ENCODE peak calls at places on chromosomes 2 and 18, in four cellular contexts. G, V, Q and B are unnamed samples.

GRCh38 chr2:182655750-182656149 is 60.3 kb upstream of the DNAJC10 start:
- DNase-seq in G (no peak), V (no peak), Q (no peak), B (no peak)

GRCh38 chr2:113203217-113203530 is 29.4 kb downstream of the PSD4 start:
- DNase-seq in G (no peak), V (no peak), Q (no peak), B (no peak)

GRCh38 chr2:207933396-207934045 is 91.8 kb downstream of the PLEKHM3 start:
- DNase-seq in G (no peak), V (no peak), Q (no peak), B (no peak)

GRCh38 chr2:69948963-69949645 is 12.3 kb downstream of the ASPRV1 start:
- DNase-seq in G (no peak), V (no peak), Q (no peak), B (no peak)

GRCh38 chr18:24185805-24186204 is 46.9 kb downstream of the CABYR start:
- DNase-seq in G (no peak), V (no peak), Q (no peak), B (peak; percentile 46)

GRCh38 chr2:162053066-162053807 is 20.8 kb downstream of the DPP4 start:
- DNase-seq in G (no peak), V (no peak), Q (no peak), B (no peak)

GRCh38 chr2:109494351-109494750 is 119.4 kb downstream of the SEPTIN10 start:
- DNase-seq in G (no peak), V (no peak), Q (no peak), B (no peak)

GRCh38 chr18:1846640-1847039 is 724.7 kb downstream of the METTL4 start:
- DNase-seq in G (no peak), V (peak; percentile 34), Q (no peak), B (peak; percentile 3)

GRCh38 chr2:24083567-24084385 is 858 bp downstream of the TP53I3 start:
- DNase-seq in G (peak; percentile 88), V (peak; percentile 90), Q (peak; percentile 79), B (peak; percentile 83)

GRCh38 chr18:75223687-75224347 is 13.2 kb downstream of the TSHZ1 start:
- DNase-seq in G (no peak), V (no peak), Q (peak; percentile 37), B (no peak)

GRCh38 chr18:48785091-48785614 is 165.6 kb downstream of the SMAD7 start:
- DNase-seq in G (no peak), V (peak; percentile 95), Q (no peak), B (no peak)

GRCh38 chr18:45024357-45025107 is 343.8 kb downstream of the SETBP1 start:
- DNase-seq in G (no peak), V (no peak), Q (no peak), B (no peak)

GRCh38 chr2:127911737-127912136 is 26.0 kb upstream of the AMMECR1L start:
- DNase-seq in G (no peak), V (no peak), Q (no peak), B (no peak)

GRCh38 chr18:5673576-5673975 is 129.8 kb upstream of the EPB41L3 start:
- DNase-seq in G (no peak), V (no peak), Q (no peak), B (no peak)

GRCh38 chr2:168185583-168186274 is 61.7 kb downstream of the STK39 start:
- DNase-seq in G (no peak), V (no peak), Q (no peak), B (no peak)

GRCh38 chr2:16105664-16106281 is 165.4 kb downstream of the MYCN start:
- DNase-seq in G (no peak), V (no peak), Q (no peak), B (no peak)

GRCh38 chr2:62856228-62857040 is 150.9 kb downstream of the EHBP1 start:
- DNase-seq in G (no peak), V (no peak), Q (no peak), B (no peak)

GRCh38 chr2:55103039-55103438 is 52.8 kb upstream of the RTN4 start:
- DNase-seq in G (no peak), V (peak; percentile 58), Q (no peak), B (no peak)

GRCh38 chr2:38702413-38702812 is 36.5 kb downstream of the GALM start:
- DNase-seq in G (no peak), V (no peak), Q (peak; percentile 83), B (peak; percentile 67)

GRCh38 chr2:28356095-28356911 is 36.4 kb upstream of the FOSL2 start:
- DNase-seq in G (peak; percentile 98), V (no peak), Q (peak; percentile 92), B (peak; percentile 88)

DNA sequence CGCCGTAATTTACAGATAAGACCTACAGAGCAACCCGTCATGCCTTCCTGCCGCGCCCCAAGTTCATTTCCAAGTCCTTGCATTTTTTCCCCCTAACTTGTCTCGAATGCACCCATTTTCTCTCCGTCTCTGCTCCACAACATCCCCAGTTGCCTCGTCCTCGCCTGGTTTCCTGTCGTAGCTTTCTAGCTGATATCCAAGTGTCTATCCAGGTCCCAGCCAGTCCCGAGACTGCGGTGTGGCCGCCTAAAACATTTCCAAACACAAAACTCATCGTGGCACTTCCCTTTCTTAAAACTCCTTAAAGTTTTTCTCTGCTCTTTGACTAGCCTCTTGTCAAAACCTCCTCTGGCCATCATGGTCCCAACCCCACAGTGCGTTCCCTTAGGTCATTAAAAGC is 1.2 kb upstream of the BARD1 start:
- DNase-seq in G (no peak), V (no peak), Q (no peak), B (no peak)
- H3K4me3 ChIP-seq in G (peak overlapping the region; percentile 65), V (peak overlapping the region; percentile 75), Q (peak overlapping the region; percentile 68), B (peak overlapping the region; percentile 94)

DNA sequence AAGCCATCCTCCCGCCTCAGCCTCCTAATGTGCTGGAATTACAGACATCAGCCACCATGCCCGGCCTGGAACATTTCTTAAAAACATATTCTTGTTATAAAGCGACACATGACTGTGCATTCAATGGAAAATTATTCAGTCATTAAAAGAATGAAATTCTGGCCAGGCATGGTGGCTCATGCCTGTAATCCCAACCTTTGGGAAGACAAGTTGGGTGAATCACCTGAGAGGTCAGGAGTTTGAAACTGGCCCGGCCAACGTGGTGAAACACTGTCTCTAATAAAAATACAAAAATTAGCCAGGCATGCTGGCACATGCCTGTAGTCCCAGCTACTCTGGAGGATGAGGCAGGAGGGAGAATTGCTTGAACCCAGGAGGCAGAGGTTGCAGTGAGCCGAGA is 21.6 kb upstream of the RPRD1A start:
- DNase-seq in G (no peak), V (no peak), Q (no peak), B (no peak)
- TF ChIP-seq CTCF in G (no peak), V (no peak), Q (no peak), B (no peak)

GRCh38 chr2:190978389-190979053 is 35.5 kb downstream of the STAT1 start:
- DNase-seq in G (no peak), V (no peak), Q (peak; percentile 46), B (peak; percentile 69)

GRCh38 chr2:190982263-190983034 is 31.5 kb downstream of the STAT1 start:
- DNase-seq in G (no peak), V (no peak), Q (no peak), B (no peak)

GRCh38 chr2:190979906-190980629 is 33.9 kb downstream of the STAT1 start:
- DNase-seq in G (peak; percentile 92), V (no peak), Q (no peak), B (peak; percentile 92)

GRCh38 chr2:190981733-190982132 is 32.2 kb downstream of the STAT1 start:
- DNase-seq in G (no peak), V (no peak), Q (no peak), B (no peak)

GRCh38 chr2:190980630-190981214 is 33.2 kb downstream of the STAT1 start:
- DNase-seq in G (no peak), V (no peak), Q (no peak), B (no peak)
- H3K4me3 ChIP-seq in G (no peak overlapping the region), V (no peak overlapping the region), Q (no peak overlapping the region), B (no peak overlapping the region)

DNA sequence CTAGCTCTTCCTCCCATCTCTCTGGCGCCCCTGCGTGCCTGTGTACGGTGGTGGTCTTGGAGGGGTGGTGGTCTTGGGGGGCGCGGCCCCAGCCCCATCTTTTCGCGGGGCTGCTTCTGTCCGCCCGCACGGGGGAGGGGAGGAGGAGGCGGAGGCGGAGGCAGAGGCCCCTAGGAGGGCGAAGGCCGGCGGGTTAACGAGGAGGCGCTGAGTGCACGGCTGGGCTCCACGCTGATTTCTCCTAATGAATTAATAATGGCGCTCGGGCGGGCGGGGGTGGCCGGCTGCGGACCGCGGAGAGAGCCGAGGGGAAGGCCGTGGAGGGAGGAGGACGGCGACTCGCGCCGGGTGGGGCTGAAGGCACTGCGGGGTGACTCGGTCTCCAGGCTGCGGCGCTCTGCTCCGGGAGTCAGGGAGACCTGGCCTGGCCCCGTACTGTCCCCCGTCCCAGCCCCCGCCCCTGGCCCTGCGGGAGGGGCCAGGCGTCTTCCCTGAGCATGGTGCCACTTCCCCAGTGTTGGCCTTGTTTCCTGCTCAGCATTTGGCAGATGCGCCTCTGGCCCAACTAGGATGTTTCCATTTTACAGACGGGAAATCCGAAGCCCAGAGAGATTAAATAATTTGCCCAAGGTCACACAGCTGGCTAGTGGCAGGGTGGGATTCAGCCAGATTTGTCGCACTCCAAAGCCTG is 6.0 kb downstream of the GAREM2 start:
- DNase-seq in G (peak; percentile 63), V (peak; percentile 47), Q (peak; percentile 4), B (peak; percentile 26)
- TF ChIP-seq CTCF in G (no peak), V (no peak), Q (no peak), B (no peak)

DNA sequence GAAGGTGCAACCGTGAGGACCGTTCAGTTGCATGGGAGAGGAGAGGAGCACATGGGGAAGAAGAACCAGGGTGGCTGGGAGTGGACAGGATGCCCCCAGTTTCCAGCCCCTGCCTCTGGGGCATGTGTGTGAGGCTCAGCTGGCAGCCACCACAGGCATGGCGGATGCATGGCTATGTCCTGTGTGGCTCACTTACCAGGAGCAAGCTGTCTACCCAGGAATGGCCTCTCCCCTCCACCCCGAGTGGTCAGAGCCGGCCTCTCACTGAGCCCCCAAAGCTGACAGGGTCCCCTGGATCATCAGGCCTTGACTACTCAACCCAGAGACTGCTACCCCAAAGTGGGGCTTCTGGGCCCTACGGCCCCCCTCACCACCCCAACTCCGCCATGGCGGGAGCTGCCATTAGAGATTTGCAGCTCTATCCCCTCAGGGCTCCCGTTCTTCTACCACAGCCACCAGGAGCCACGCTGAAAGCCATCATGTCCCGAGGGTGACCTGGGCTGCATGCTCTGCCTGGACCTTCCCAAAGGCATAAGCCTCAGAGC is 65.3 kb downstream of the RHOB start:
- DNase-seq in G (no peak), V (no peak), Q (no peak), B (no peak)
- H3K4me3 ChIP-seq in G (no peak overlapping the region), V (no peak overlapping the region), Q (no peak overlapping the region), B (no peak overlapping the region)

DNA sequence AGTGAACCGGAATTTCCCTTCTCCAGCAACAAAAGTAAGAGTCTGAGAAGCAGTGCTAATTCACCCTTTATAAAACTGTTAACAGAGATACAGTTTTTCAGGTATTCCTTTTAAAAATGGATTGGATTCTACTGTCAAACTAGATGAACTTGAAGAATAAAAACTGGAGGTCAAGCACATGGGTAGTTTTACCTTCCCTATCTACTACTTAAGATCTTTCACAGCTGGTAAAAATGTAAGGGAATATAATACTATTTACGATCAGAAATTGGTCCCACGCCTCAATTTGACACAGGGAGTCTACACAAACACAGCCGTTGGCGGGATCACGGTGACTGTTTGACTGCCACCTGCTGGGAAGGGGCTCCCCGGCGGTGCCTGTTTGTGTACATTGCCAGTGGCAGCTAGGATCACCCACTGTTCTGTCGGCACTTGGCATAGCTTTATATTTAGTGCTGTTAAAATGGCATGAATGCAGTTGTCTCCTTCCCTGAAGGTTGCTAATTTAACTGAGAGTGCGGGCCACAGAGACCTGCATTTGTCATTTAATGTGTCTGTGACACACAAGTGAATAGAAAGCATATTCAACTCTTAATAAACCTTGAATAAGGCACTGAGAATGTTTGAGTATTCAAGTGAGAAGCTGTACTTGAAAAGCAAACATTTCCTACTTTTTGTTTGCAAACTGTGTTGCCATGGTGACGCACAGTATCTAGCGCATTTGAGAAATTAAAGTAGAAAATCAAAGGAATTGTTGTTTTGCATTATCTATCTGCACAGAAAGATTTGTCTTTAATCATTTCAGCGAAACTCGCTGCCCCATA is 59.6 kb downstream of the ABCG8 start:
- DNase-seq in G (peak; percentile 44), V (no peak), Q (no peak), B (no peak)
- TF ChIP-seq CTCF in G (peak; percentile 47), V (no peak), Q (peak; percentile 10), B (no peak)